ENCODE peak calls at places on chromosome 1, in seven cellular contexts. V, F, Z, G, U, H and M are unnamed samples.

GRCh38 chr1:66788231-66788939 is 12.7 kb downstream of the INSL5 start:
- DNase-seq in Z (no peak), V (peak), G (no peak), U (peak), F (no peak), H (no peak), M (no peak)

GRCh38 chr1:1208713-1209433 is 2.5 kb upstream of the TNFRSF18 start:
- DNase-seq in Z (no peak), U (peak), G (no peak), F (peak), V (no peak), H (peak), M (no peak)

GRCh38 chr1:1146026-1146425 is 27.7 kb upstream of the TTLL10 start:
- DNase-seq in H (no peak), F (no peak), V (no peak), G (no peak), U (no peak), Z (no peak), M (no peak)

GRCh38 chr1:46691997-46692790 is 20.5 kb downstream of the TEX38 start:
- DNase-seq in Z (no peak), H (no peak), U (no peak), F (peak), G (no peak), V (no peak), M (no peak)

GRCh38 chr1:44798481-44799365 is 1.5 kb upstream of the PLK3 start:
- DNase-seq in F (no peak), H (no peak), V (no peak), G (no peak), U (peak), Z (no peak), M (no peak)

GRCh38 chr1:10624256-10625050 is 149.7 kb downstream of the PEX14 start:
- DNase-seq in Z (no peak), G (no peak), F (no peak), V (no peak), U (no peak), H (no peak), M (peak)

GRCh38 chr1:248828845-248829244 is 3.1 kb upstream of the SH3BP5L start:
- DNase-seq in U (no peak), G (peak), H (no peak), F (peak), V (no peak), Z (no peak), M (no peak)

GRCh38 chr1:35448344-35448801 is 108.8 kb downstream of the KIAA0319L start:
- DNase-seq in H (no peak), G (peak), F (peak), U (no peak), Z (no peak), V (no peak), M (no peak)

GRCh38 chr1:8211620-8212442 is 106.1 kb upstream of the SLC45A1 start:
- DNase-seq in Z (no peak), F (peak), H (no peak), V (no peak), G (peak), U (no peak), M (no peak)

GRCh38 chr1:232620356-232620841 is 9.5 kb downstream of the SIPA1L2 start:
- DNase-seq in H (no peak), V (no peak), Z (peak), U (no peak), G (no peak), F (peak), M (no peak)

GRCh38 chr1:240308061-240308460 is 216.4 kb downstream of the FMN2 start:
- DNase-seq in H (no peak), V (no peak), G (no peak), U (no peak), F (no peak), Z (no peak), M (no peak)

GRCh38 chr1:148160048-148160395 is 7.9 kb upstream of the NBPF11 start:
- DNase-seq in V (no peak), G (no peak), Z (peak), H (no peak), F (no peak), U (no peak), M (peak)

GRCh38 chr1:34322969-34323368 is 146.3 kb downstream of the C1orf94 start:
- DNase-seq in H (no peak), G (no peak), U (no peak), V (no peak), F (no peak), Z (no peak), M (no peak)

GRCh38 chr1:214101246-214101645 is 113.5 kb downstream of the PROX1 start:
- DNase-seq in H (no peak), F (no peak), U (no peak), Z (no peak), G (no peak), V (no peak), M (no peak)

GRCh38 chr1:108828074-108828961 is 28.6 kb downstream of the AKNAD1 start:
- DNase-seq in H (peak), V (peak), G (peak), U (peak), F (peak), Z (peak), M (peak)

GRCh38 chr1:24870551-24871195 is 59.4 kb downstream of the RUNX3 start:
- DNase-seq in F (no peak), G (no peak), V (no peak), H (peak), Z (no peak), U (no peak), M (no peak)

GRCh38 chr1:24112381-24113169 is 640 bp upstream of the MYOM3 start:
- DNase-seq in U (no peak), F (peak), H (peak), V (peak), G (no peak), Z (peak), M (peak)

GRCh38 chr1:200041337-200042118 is 14.0 kb downstream of the NR5A2 start:
- DNase-seq in G (no peak), Z (no peak), H (no peak), V (no peak), F (no peak), U (no peak), M (peak)

GRCh38 chr1:213539464-213539863 is 448.3 kb upstream of the PROX1 start:
- DNase-seq in U (no peak), H (no peak), V (no peak), G (no peak), F (no peak), Z (no peak), M (no peak)

GRCh38 chr1:3515774-3516480 is 61.5 kb downstream of the ARHGEF16 start:
- DNase-seq in U (no peak), V (no peak), G (no peak), Z (no peak), H (no peak), F (no peak), M (no peak)

GRCh38 chr1:185719021-185719420 is 15.2 kb upstream of the HMCN1 start:
- DNase-seq in V (no peak), G (peak), F (peak), Z (peak), H (no peak), U (no peak), M (no peak)

GRCh38 chr1:1364266-1364665 is 5.9 kb upstream of the MXRA8 start:
- DNase-seq in F (no peak), V (no peak), G (no peak), H (no peak), U (no peak), Z (peak), M (no peak)